ENCODE peak calls at places on chromosomes 5 and 9, in seven cellular contexts. F is AG09319, P is heart left ventricle, Z is heart right ventricle, H is mesothelial cell of epicardium, N is GM13977, D is uterus. A is an unnamed sample.

GRCh38 chr5:137737349-137738256 is 1.7 kb upstream of the KLHL3 start:
- DNase-seq in F (no peak), P (no peak), Z (peak), H (no peak), N (no peak), D (peak), A (no peak)

GRCh38 chr5:139696894-139697658 is 48.9 kb downstream of the CXXC5 start:
- DNase-seq in F (peak), P (peak), Z (peak), H (peak), N (peak), D (peak), A (no peak)

GRCh38 chr5:56099346-56099745 is 104.6 kb upstream of the IL6ST start:
- DNase-seq in F (peak), P (no peak), Z (no peak), H (no peak), N (no peak), D (no peak), A (no peak)

GRCh38 chr9:83598487-83598886 is 24.5 kb upstream of the IDNK start:
- DNase-seq in F (no peak), P (no peak), Z (no peak), H (no peak), N (no peak), D (no peak), A (no peak)

GRCh38 chr9:115198018-115198417 is 80.1 kb upstream of the TNC start:
- DNase-seq in F (no peak), P (peak), Z (peak), H (no peak), N (no peak), D (peak), A (no peak)

GRCh38 chr9:122213102-122213588 is 15.6 kb downstream of the LHX6 start:
- DNase-seq in F (no peak), P (peak), Z (no peak), H (no peak), N (no peak), D (no peak), A (no peak)

GRCh38 chr9:24413651-24414050 is 132.0 kb downstream of the IZUMO3 start:
- DNase-seq in F (no peak), P (no peak), Z (no peak), H (no peak), N (no peak), D (no peak), A (no peak)

GRCh38 chr9:126151671-126152050 is 175.0 kb upstream of the MVB12B start:
- DNase-seq in F (no peak), P (no peak), Z (no peak), H (peak), N (no peak), D (no peak), A (no peak)

GRCh38 chr9:7240569-7241311 is 483.0 kb downstream of the KDM4C start:
- DNase-seq in F (no peak), P (no peak), Z (no peak), H (no peak), N (no peak), D (no peak), A (no peak)

GRCh38 chr5:35089688-35090314 is 42.1 kb upstream of the AGXT2 start:
- DNase-seq in F (peak), P (no peak), Z (peak), H (peak), N (peak), D (peak), A (peak)

GRCh38 chr5:96565843-96566242 is 96.3 kb upstream of the CAST start:
- DNase-seq in F (peak), P (no peak), Z (no peak), H (no peak), N (peak), D (no peak), A (peak)

GRCh38 chr9:73180373-73180772 is 28.7 kb downstream of the ANXA1 start:
- DNase-seq in F (peak), P (no peak), Z (no peak), H (no peak), N (no peak), D (no peak), A (no peak)

GRCh38 chr9:34541540-34541939 is 18.8 kb upstream of the ENHO start:
- DNase-seq in F (no peak), P (no peak), Z (no peak), H (no peak), N (no peak), D (no peak), A (no peak)

GRCh38 chr5:3210531-3210930 is 385.1 kb upstream of the IRX1 start:
- DNase-seq in F (no peak), P (no peak), Z (no peak), H (no peak), N (no peak), D (no peak), A (no peak)

GRCh38 chr9:133252301-133252776 is 22.7 kb downstream of the ABO start:
- DNase-seq in F (no peak), P (no peak), Z (no peak), H (no peak), N (no peak), D (peak), A (no peak)

GRCh38 chr9:5191983-5192382 is 6.5 kb upstream of the INSL6 start:
- DNase-seq in F (no peak), P (no peak), Z (no peak), H (no peak), N (no peak), D (no peak), A (no peak)

GRCh38 chr9:130905125-130905901 is 8.7 kb upstream of the QRFP start:
- DNase-seq in F (no peak), P (no peak), Z (no peak), H (no peak), N (no peak), D (no peak), A (no peak)

GRCh38 chr5:61330879-61331406 is 1.1 kb upstream of the ZSWIM6 start:
- DNase-seq in F (no peak), P (peak), Z (peak), H (peak), N (peak), D (peak), A (peak)
- TF ChIP-seq CTCF in F (peak), P (peak), Z (peak), H (peak), N (peak), D (peak), A (peak)

DNA sequence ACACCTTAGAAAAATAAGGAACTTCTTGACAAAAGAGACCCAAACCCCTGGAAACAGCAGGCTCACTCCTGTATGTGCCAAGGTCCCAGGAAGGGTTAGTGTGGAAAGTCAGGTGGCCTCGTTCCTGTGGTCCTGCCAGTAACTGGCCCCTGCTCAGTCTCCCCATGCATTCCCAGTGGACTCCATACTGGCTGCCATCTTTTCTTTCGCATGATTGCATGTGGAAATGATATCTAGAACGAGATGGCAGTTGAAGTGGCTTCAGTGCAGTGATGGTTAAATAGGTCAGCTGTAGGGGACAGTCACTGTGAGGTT is 30.4 kb downstream of the AHRR start:
- DNase-seq in F (no peak), P (no peak), Z (no peak), H (no peak), N (no peak), D (no peak), A (peak)
- TF ChIP-seq CTCF in F (no peak), P (no peak), Z (no peak), H (no peak), N (no peak), D (no peak), A (no peak)

GRCh38 chr5:59216845-59217244 is 634.0 kb downstream of the RAB3C start:
- DNase-seq in F (no peak), P (no peak), Z (no peak), H (no peak), N (no peak), D (no peak), A (no peak)

GRCh38 chr5:59212596-59212995 is 629.7 kb downstream of the RAB3C start:
- DNase-seq in F (no peak), P (no peak), Z (no peak), H (no peak), N (no peak), D (no peak), A (no peak)

GRCh38 chr5:59222687-59223511 is 640.0 kb downstream of the RAB3C start:
- DNase-seq in F (no peak), P (no peak), Z (peak), H (no peak), N (no peak), D (no peak), A (no peak)

GRCh38 chr5:59221769-59222168 is 638.9 kb downstream of the RAB3C start:
- DNase-seq in F (no peak), P (no peak), Z (no peak), H (no peak), N (no peak), D (no peak), A (no peak)

DNA sequence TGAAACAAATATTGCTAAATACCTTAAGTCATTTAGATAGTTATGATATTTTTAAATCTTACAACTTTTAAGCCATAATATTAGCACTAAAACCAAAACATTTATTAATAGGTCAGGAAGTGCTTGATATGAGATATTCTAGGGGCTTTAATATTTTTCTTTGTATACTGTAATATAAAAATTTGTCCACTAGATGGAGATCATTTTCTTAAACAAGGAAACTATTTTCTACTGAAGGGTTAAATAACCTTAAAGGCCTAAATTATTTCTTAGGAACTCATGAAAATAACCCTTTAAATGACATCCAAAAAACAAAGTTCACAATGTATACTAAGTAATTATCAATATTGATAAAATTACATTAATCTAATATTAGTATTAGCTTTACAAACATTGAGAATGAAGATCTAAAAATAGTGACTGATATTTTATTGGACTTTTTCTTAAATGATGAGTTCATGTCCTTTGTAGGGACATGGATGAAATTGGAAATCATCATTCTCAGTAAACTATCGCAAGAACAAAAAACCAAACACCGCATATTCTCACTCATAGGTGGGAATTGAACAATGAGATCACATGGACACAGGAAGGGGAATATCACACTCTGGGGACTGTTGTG is 635.7 kb downstream of the RAB3C start:
- DNase-seq in F (no peak), P (no peak), Z (no peak), H (no peak), N (peak), D (no peak), A (peak)
- TF ChIP-seq CTCF in F (peak), P (peak), Z (peak), H (peak), N (peak), D (peak), A (no peak)

GRCh38 chr9:116493183-116493582 is 193.9 kb upstream of the TRIM32 start:
- DNase-seq in F (no peak), P (no peak), Z (no peak), H (no peak), N (no peak), D (no peak), A (no peak)

GRCh38 chr9:116496167-116496566 is 190.9 kb upstream of the TRIM32 start:
- DNase-seq in F (no peak), P (no peak), Z (no peak), H (no peak), N (no peak), D (no peak), A (no peak)

GRCh38 chr9:116497081-116497480 is 190.0 kb upstream of the TRIM32 start:
- DNase-seq in F (no peak), P (no peak), Z (peak), H (no peak), N (no peak), D (no peak), A (no peak)

GRCh38 chr9:116495725-116496124 is 191.4 kb upstream of the TRIM32 start:
- DNase-seq in F (no peak), P (no peak), Z (no peak), H (no peak), N (no peak), D (no peak), A (no peak)

GRCh38 chr9:116494815-116495634 is 192.1 kb upstream of the TRIM32 start:
- DNase-seq in F (no peak), P (no peak), Z (peak), H (no peak), N (no peak), D (peak), A (peak)
- TF ChIP-seq CTCF in F (peak), P (peak), Z (peak), H (peak), N (peak), D (peak), A (peak)

A was measured in GM20000.